ENCODE peak calls at places on chromosomes 4 and X, in seven cellular contexts. Q is C1 segment of cervical spinal cord, E is AG08396, M is brain microvascular endothelial cell, K is psoas muscle, I is AG09309, O is uterus. N is an unnamed sample.

GRCh38 chrX:68415289-68415688 is 18.0 kb downstream of the OPHN1 start:
- DNase-seq in Q (no peak), E (peak), M (peak), K (peak), I (no peak), O (no peak), N (peak)

GRCh38 chr4:150816491-150816890 is 198.6 kb downstream of the LRBA start:
- DNase-seq in Q (no peak), E (no peak), M (no peak), K (no peak), I (no peak), O (no peak), N (no peak)

GRCh38 chrX:25968920-25969319 is 169.2 kb upstream of the MAGEB18 start:
- DNase-seq in Q (no peak), E (no peak), M (no peak), K (no peak), I (no peak), O (no peak), N (no peak)

GRCh38 chr4:179804440-179804839 is 2362.2 kb upstream of the AGA start:
- DNase-seq in Q (no peak), E (no peak), M (no peak), K (no peak), I (no peak), O (no peak), N (no peak)

GRCh38 chr4:181949704-181950312 is 293.4 kb upstream of the TENM3 start:
- DNase-seq in Q (no peak), E (no peak), M (no peak), K (no peak), I (no peak), O (no peak), N (no peak)

GRCh38 chr4:152540293-152540674 is 4.4 kb upstream of the FBXW7 start:
- DNase-seq in Q (no peak), E (no peak), M (no peak), K (no peak), I (no peak), O (no peak), N (no peak)

GRCh38 chr4:119832731-119833233 is 204.2 kb upstream of the PDE5A start:
- DNase-seq in Q (no peak), E (no peak), M (no peak), K (no peak), I (no peak), O (no peak), N (no peak)

GRCh38 chr4:8024073-8024786 is 84.6 kb upstream of the AFAP1 start:
- DNase-seq in Q (no peak), E (no peak), M (no peak), K (no peak), I (no peak), O (no peak), N (no peak)

GRCh38 chr4:16225139-16225538 is 1.1 kb downstream of the TAPT1 start:
- DNase-seq in Q (no peak), E (peak), M (no peak), K (no peak), I (no peak), O (no peak), N (no peak)

GRCh38 chr4:138802499-138802898 is 213.1 kb upstream of the NOCT start:
- DNase-seq in Q (no peak), E (no peak), M (no peak), K (no peak), I (no peak), O (no peak), N (no peak)

GRCh38 chrX:24081661-24082154 is 27.0 kb downstream of the EIF2S3 start:
- DNase-seq in Q (no peak), E (peak), M (peak), K (peak), I (no peak), O (peak), N (peak)

GRCh38 chrX:148661035-148661434 is 160.6 kb downstream of the AFF2 start:
- DNase-seq in Q (no peak), E (no peak), M (no peak), K (no peak), I (no peak), O (no peak), N (no peak)

GRCh38 chr4:68432320-68432719 is 14.9 kb upstream of the TMPRSS11E start:
- DNase-seq in Q (no peak), E (no peak), M (no peak), K (no peak), I (no peak), O (no peak), N (no peak)

GRCh38 chr4:8675383-8675782 is 82.8 kb downstream of the CPZ start:
- DNase-seq in Q (no peak), E (no peak), M (peak), K (no peak), I (no peak), O (no peak), N (no peak)

GRCh38 chr4:121656269-121656641 is 40.5 kb downstream of the ANXA5 start:
- DNase-seq in Q (no peak), E (peak), M (peak), K (peak), I (peak), O (peak), N (peak)

GRCh38 chrX:69065451-69065850 is 99.8 kb downstream of the PJA1 start:
- DNase-seq in Q (no peak), E (no peak), M (no peak), K (no peak), I (no peak), O (no peak), N (peak)

GRCh38 chr4:18390655-18391369 is 369.3 kb upstream of the LCORL start:
- DNase-seq in Q (no peak), E (peak), M (no peak), K (no peak), I (no peak), O (no peak), N (peak)

GRCh38 chr4:3747582-3747906 is 18.6 kb upstream of the ADRA2C start:
- DNase-seq in Q (no peak), E (peak), M (no peak), K (no peak), I (no peak), O (no peak), N (no peak)

GRCh38 chr4:10080874-10081606 is 35.6 kb downstream of the WDR1 start:
- DNase-seq in Q (no peak), E (no peak), M (no peak), K (no peak), I (no peak), O (peak), N (no peak)

GRCh38 chrX:118974908-118975671 is 672 bp downstream of the LONRF3 start:
- DNase-seq in Q (no peak), E (peak), M (no peak), K (peak), I (no peak), O (peak), N (no peak)

GRCh38 chrX:103441878-103442535 is 65.7 kb downstream of the BEX3 start:
- DNase-seq in Q (no peak), E (no peak), M (no peak), K (no peak), I (no peak), O (no peak), N (no peak)

GRCh38 chr4:69832326-69833030 is 27.5 kb downstream of the SULT1E1 start:
- DNase-seq in Q (no peak), E (no peak), M (no peak), K (no peak), I (no peak), O (no peak), N (no peak)

GRCh38 chrX:39749135-39749534 is 348.6 kb downstream of the BCOR start:
- DNase-seq in Q (no peak), E (no peak), M (no peak), K (no peak), I (no peak), O (no peak), N (no peak)

GRCh38 chr4:74092957-74093356 is 6.0 kb downstream of the CXCL2 start:
- DNase-seq in Q (no peak), E (no peak), M (no peak), K (no peak), I (no peak), O (no peak), N (no peak)